ENCODE peak calls at places on chromosomes 1 and 21, in eight cellular contexts. One of them, this sample, is unnamed.

GRCh38 chr1:180571060-180571831 is 12.5 kb downstream of the OVAAL start:
- DNase-seq in HTR-8/SVneo: no peak
- DNase-seq in MV-4-11: peak; percentile 95
- DNase-seq in transverse colon: no peak
- DNase-seq in heart left ventricle: no peak
- DNase-seq in stimulated activated CD4-positive, alpha-beta T cell treated with anti-CD3 and anti-CD28 coated beads, Interleukin-1b, Interleukin-23, amount 100 ng/mL, for 1 hour: no peak
- DNase-seq in activated T-cell treated with anti-CD3 and anti-CD28 coated beads for 1 hour: no peak
- DNase-seq in HCEC 1CT: peak; percentile 59
- DNase-seq in this sample: peak; percentile 46

GRCh38 chr1:41862411-41863221 is 56.1 kb downstream of the HIVEP3 start:
- DNase-seq in transverse colon: no peak
- DNase-seq in MV-4-11: peak; percentile 42
- DNase-seq in stimulated activated CD4-positive, alpha-beta T cell treated with anti-CD3 and anti-CD28 coated beads, Interleukin-1b, Interleukin-23, amount 100 ng/mL, for 1 hour: no peak
- DNase-seq in HTR-8/SVneo: peak; percentile 56
- DNase-seq in HCEC 1CT: peak; percentile 18
- DNase-seq in heart left ventricle: no peak
- DNase-seq in activated T-cell treated with anti-CD3 and anti-CD28 coated beads for 1 hour: no peak
- DNase-seq in this sample: peak; percentile 70

GRCh38 chr21:42478504-42478903 is 17.5 kb downstream of the RSPH1 start:
- DNase-seq in HCEC 1CT: no peak
- DNase-seq in stimulated activated CD4-positive, alpha-beta T cell treated with anti-CD3 and anti-CD28 coated beads, Interleukin-1b, Interleukin-23, amount 100 ng/mL, for 1 hour: no peak
- DNase-seq in MV-4-11: peak; percentile 77
- DNase-seq in activated T-cell treated with anti-CD3 and anti-CD28 coated beads for 1 hour: no peak
- DNase-seq in heart left ventricle: no peak
- DNase-seq in transverse colon: no peak
- DNase-seq in HTR-8/SVneo: no peak
- DNase-seq in this sample: no peak

GRCh38 chr1:235229868-235230267 is 68.8 kb upstream of the RBM34 start:
- DNase-seq in transverse colon: no peak
- DNase-seq in MV-4-11: no peak
- DNase-seq in activated T-cell treated with anti-CD3 and anti-CD28 coated beads for 1 hour: no peak
- DNase-seq in HCEC 1CT: no peak
- DNase-seq in heart left ventricle: no peak
- DNase-seq in stimulated activated CD4-positive, alpha-beta T cell treated with anti-CD3 and anti-CD28 coated beads, Interleukin-1b, Interleukin-23, amount 100 ng/mL, for 1 hour: no peak
- DNase-seq in HTR-8/SVneo: no peak
- DNase-seq in this sample: no peak

GRCh38 chr1:11158720-11159321 is 30.3 kb upstream of the ANGPTL7 start:
- DNase-seq in heart left ventricle: no peak
- DNase-seq in HCEC 1CT: peak; percentile 97
- DNase-seq in MV-4-11: peak; percentile 38
- DNase-seq in transverse colon: no peak
- DNase-seq in HTR-8/SVneo: peak; percentile 59
- DNase-seq in stimulated activated CD4-positive, alpha-beta T cell treated with anti-CD3 and anti-CD28 coated beads, Interleukin-1b, Interleukin-23, amount 100 ng/mL, for 1 hour: no peak
- DNase-seq in activated T-cell treated with anti-CD3 and anti-CD28 coated beads for 1 hour: no peak
- DNase-seq in this sample: peak; percentile 88

GRCh38 chr1:163608969-163609368 is 287.2 kb downstream of the NUF2 start:
- DNase-seq in stimulated activated CD4-positive, alpha-beta T cell treated with anti-CD3 and anti-CD28 coated beads, Interleukin-1b, Interleukin-23, amount 100 ng/mL, for 1 hour: no peak
- DNase-seq in heart left ventricle: no peak
- DNase-seq in HTR-8/SVneo: no peak
- DNase-seq in activated T-cell treated with anti-CD3 and anti-CD28 coated beads for 1 hour: no peak
- DNase-seq in MV-4-11: no peak
- DNase-seq in transverse colon: no peak
- DNase-seq in HCEC 1CT: no peak
- DNase-seq in this sample: no peak

GRCh38 chr1:96357132-96357531 is 364.5 kb upstream of the PTBP2 start:
- DNase-seq in heart left ventricle: no peak
- DNase-seq in transverse colon: no peak
- DNase-seq in stimulated activated CD4-positive, alpha-beta T cell treated with anti-CD3 and anti-CD28 coated beads, Interleukin-1b, Interleukin-23, amount 100 ng/mL, for 1 hour: no peak
- DNase-seq in activated T-cell treated with anti-CD3 and anti-CD28 coated beads for 1 hour: no peak
- DNase-seq in HTR-8/SVneo: no peak
- DNase-seq in HCEC 1CT: no peak
- DNase-seq in MV-4-11: no peak
- DNase-seq in this sample: no peak

GRCh38 chr1:112256413-112256812 is 139.6 kb upstream of the CTTNBP2NL start:
- DNase-seq in transverse colon: no peak
- DNase-seq in stimulated activated CD4-positive, alpha-beta T cell treated with anti-CD3 and anti-CD28 coated beads, Interleukin-1b, Interleukin-23, amount 100 ng/mL, for 1 hour: no peak
- DNase-seq in heart left ventricle: no peak
- DNase-seq in activated T-cell treated with anti-CD3 and anti-CD28 coated beads for 1 hour: no peak
- DNase-seq in HTR-8/SVneo: no peak
- DNase-seq in MV-4-11: no peak
- DNase-seq in HCEC 1CT: no peak
- DNase-seq in this sample: peak; percentile 25

GRCh38 chr1:90712153-90712930 is 4.8 kb downstream of the BARHL2 start:
- DNase-seq in HCEC 1CT: no peak
- DNase-seq in MV-4-11: no peak
- DNase-seq in activated T-cell treated with anti-CD3 and anti-CD28 coated beads for 1 hour: no peak
- DNase-seq in transverse colon: no peak
- DNase-seq in stimulated activated CD4-positive, alpha-beta T cell treated with anti-CD3 and anti-CD28 coated beads, Interleukin-1b, Interleukin-23, amount 100 ng/mL, for 1 hour: no peak
- DNase-seq in HTR-8/SVneo: no peak
- DNase-seq in heart left ventricle: no peak
- DNase-seq in this sample: no peak

GRCh38 chr1:117795190-117795589 is 134.2 kb downstream of the GDAP2 start:
- DNase-seq in MV-4-11: no peak
- DNase-seq in activated T-cell treated with anti-CD3 and anti-CD28 coated beads for 1 hour: no peak
- DNase-seq in stimulated activated CD4-positive, alpha-beta T cell treated with anti-CD3 and anti-CD28 coated beads, Interleukin-1b, Interleukin-23, amount 100 ng/mL, for 1 hour: no peak
- DNase-seq in transverse colon: no peak
- DNase-seq in heart left ventricle: peak; percentile 66
- DNase-seq in HCEC 1CT: peak; percentile 94
- DNase-seq in HTR-8/SVneo: no peak
- DNase-seq in this sample: peak; percentile 68

GRCh38 chr1:217943361-217943760 is 312.2 kb downstream of the SPATA17 start:
- DNase-seq in stimulated activated CD4-positive, alpha-beta T cell treated with anti-CD3 and anti-CD28 coated beads, Interleukin-1b, Interleukin-23, amount 100 ng/mL, for 1 hour: no peak
- DNase-seq in heart left ventricle: no peak
- DNase-seq in HTR-8/SVneo: no peak
- DNase-seq in MV-4-11: no peak
- DNase-seq in HCEC 1CT: no peak
- DNase-seq in activated T-cell treated with anti-CD3 and anti-CD28 coated beads for 1 hour: no peak
- DNase-seq in transverse colon: no peak
- DNase-seq in this sample: no peak

GRCh38 chr1:226679303-226679702 is 59.8 kb downstream of the ITPKB start:
- DNase-seq in HCEC 1CT: no peak
- DNase-seq in HTR-8/SVneo: no peak
- DNase-seq in heart left ventricle: no peak
- DNase-seq in stimulated activated CD4-positive, alpha-beta T cell treated with anti-CD3 and anti-CD28 coated beads, Interleukin-1b, Interleukin-23, amount 100 ng/mL, for 1 hour: no peak
- DNase-seq in MV-4-11: no peak
- DNase-seq in activated T-cell treated with anti-CD3 and anti-CD28 coated beads for 1 hour: no peak
- DNase-seq in transverse colon: no peak
- DNase-seq in this sample: no peak

GRCh38 chr1:208855403-208855802 is 611.2 kb upstream of the PLXNA2 start:
- DNase-seq in stimulated activated CD4-positive, alpha-beta T cell treated with anti-CD3 and anti-CD28 coated beads, Interleukin-1b, Interleukin-23, amount 100 ng/mL, for 1 hour: no peak
- DNase-seq in MV-4-11: no peak
- DNase-seq in HCEC 1CT: no peak
- DNase-seq in transverse colon: no peak
- DNase-seq in HTR-8/SVneo: no peak
- DNase-seq in heart left ventricle: no peak
- DNase-seq in activated T-cell treated with anti-CD3 and anti-CD28 coated beads for 1 hour: no peak
- DNase-seq in this sample: no peak

This sample was measured in LHCN-M2.